ENCODE peak calls at places on chromosomes 5 and 9, in seven cellular contexts. T, D, A, L, M, J and G are unnamed samples.

GRCh38 chr5:102523541-102524175 is 24.9 kb upstream of the SLCO6A1 start:
- DNase-seq in T (no peak), D (no peak), A (no peak), L (no peak), M (no peak), J (no peak), G (no peak)

GRCh38 chr9:120477534-120478001 is 102.4 kb downstream of the CDK5RAP2 start:
- DNase-seq in T (peak), D (no peak), A (peak), L (peak), M (no peak), J (no peak), G (peak)

GRCh38 chr9:134787601-134788531 is 92.7 kb upstream of the FCN2 start:
- DNase-seq in T (no peak), D (no peak), A (no peak), L (no peak), M (no peak), J (no peak), G (no peak)

GRCh38 chr9:83708515-83709158 is 879 bp upstream of the UBQLN1 start:
- DNase-seq in T (no peak), D (no peak), A (peak), L (peak), M (no peak), J (no peak), G (peak)

GRCh38 chr5:83494102-83494620 is 22.6 kb downstream of the VCAN start:
- DNase-seq in T (no peak), D (no peak), A (no peak), L (no peak), M (no peak), J (no peak), G (no peak)

GRCh38 chr9:115133649-115134048 is 15.7 kb upstream of the TNC start:
- DNase-seq in T (no peak), D (no peak), A (peak), L (no peak), M (no peak), J (no peak), G (peak)

GRCh38 chr9:88387733-88388202 is 476 bp upstream of the SPIN1 start:
- DNase-seq in T (peak), D (no peak), A (peak), L (peak), M (no peak), J (no peak), G (peak)

GRCh38 chr9:128882677-128883590 is 1.0 kb downstream of the LRRC8A start:
- DNase-seq in T (no peak), D (no peak), A (no peak), L (no peak), M (no peak), J (no peak), G (peak)

GRCh38 chr5:22541037-22541436 is 312.1 kb downstream of the CDH12 start:
- DNase-seq in T (peak), D (no peak), A (peak), L (no peak), M (no peak), J (no peak), G (no peak)

GRCh38 chr5:50665091-50665490 is 1.3 kb upstream of the PARP8 start:
- DNase-seq in T (no peak), D (no peak), A (no peak), L (no peak), M (no peak), J (no peak), G (no peak)

GRCh38 chr5:132026516-132027008 is 15.1 kb upstream of the ACSL6 start:
- DNase-seq in T (no peak), D (no peak), A (no peak), L (no peak), M (no peak), J (no peak), G (no peak)

GRCh38 chr5:50406874-50407273 is 34.2 kb downstream of the EMB start:
- DNase-seq in T (peak), D (no peak), A (no peak), L (no peak), M (no peak), J (no peak), G (no peak)

GRCh38 chr9:127904888-127905728 is 5.7 kb upstream of the ST6GALNAC6 start:
- DNase-seq in T (no peak), D (no peak), A (no peak), L (no peak), M (no peak), J (peak), G (no peak)

GRCh38 chr9:85142461-85143401 is 473.2 kb downstream of the NTRK2 start:
- DNase-seq in T (no peak), D (no peak), A (peak), L (no peak), M (no peak), J (no peak), G (peak)

GRCh38 chr9:35930990-35931389 is 21.7 kb downstream of the SPAAR start:
- DNase-seq in T (no peak), D (no peak), A (no peak), L (no peak), M (no peak), J (no peak), G (no peak)

GRCh38 chr5:8628521-8628920 is 759.6 kb downstream of the MTRR start:
- DNase-seq in T (no peak), D (no peak), A (peak), L (no peak), M (no peak), J (no peak), G (no peak)

GRCh38 chr5:78003914-78004313 is 227.8 kb upstream of the TBCA start:
- DNase-seq in T (peak), D (no peak), A (peak), L (no peak), M (no peak), J (no peak), G (no peak)

GRCh38 chr5:18375637-18376036 is 741.4 kb downstream of the TAF11L14 start:
- DNase-seq in T (no peak), D (no peak), A (peak), L (no peak), M (no peak), J (no peak), G (no peak)

GRCh38 chr9:27126682-27127081 is 17.7 kb downstream of the TEK start:
- DNase-seq in T (no peak), D (no peak), A (no peak), L (no peak), M (no peak), J (no peak), G (no peak)

GRCh38 chr9:91340395-91340794 is 21.3 kb downstream of the AUH start:
- DNase-seq in T (no peak), D (no peak), A (no peak), L (no peak), M (no peak), J (no peak), G (no peak)

GRCh38 chr9:134214395-134214765 is 50.0 kb upstream of the RNU6ATAC start:
- DNase-seq in T (no peak), D (no peak), A (no peak), L (no peak), M (no peak), J (no peak), G (no peak)

GRCh38 chr9:75039804-75040203 is 11.7 kb upstream of the CARNMT1 start:
- DNase-seq in T (no peak), D (no peak), A (no peak), L (no peak), M (no peak), J (no peak), G (no peak)

GRCh38 chr9:33852216-33852826 is 35.4 kb downstream of the UBE2R2 start:
- DNase-seq in T (peak), D (no peak), A (peak), L (peak), M (no peak), J (peak), G (peak)

GRCh38 chr9:76521244-76521673 is 62.3 kb downstream of the GCNT1 start:
- DNase-seq in T (peak), D (no peak), A (no peak), L (no peak), M (no peak), J (no peak), G (peak)

GRCh38 chr9:76558465-76558864 is 99.5 kb downstream of the GCNT1 start:
- DNase-seq in T (no peak), D (no peak), A (no peak), L (no peak), M (no peak), J (no peak), G (no peak)

GRCh38 chr9:1207681-1208080 is 157.5 kb downstream of the DMRT2 start:
- DNase-seq in T (no peak), D (no peak), A (no peak), L (no peak), M (no peak), J (no peak), G (no peak)

GRCh38 chr9:99720455-99721050 is 101.1 kb upstream of the NR4A3 start:
- DNase-seq in T (no peak), D (no peak), A (no peak), L (no peak), M (no peak), J (no peak), G (no peak)

GRCh38 chr9:125904155-125904841 is 157.1 kb downstream of the PBX3 start:
- DNase-seq in T (peak), D (no peak), A (peak), L (no peak), M (no peak), J (no peak), G (no peak)

GRCh38 chr5:39274388-39275085 is 55.2 kb upstream of the FYB1 start:
- DNase-seq in T (no peak), D (no peak), A (no peak), L (no peak), M (no peak), J (no peak), G (no peak)